ENCODE peak calls at places on chromosomes 4 and X, in five cellular contexts. X is AG04450; N is left ventricle myocardium inferior; U is cardiac muscle cell; Q is naive thymus-derived CD4-positive, alpha-beta T cell. I is an unnamed sample.

GRCh38 chrX:27953161-27953560 is 28.1 kb downstream of the DCAF8L1 start:
- DNase-seq in N (no peak), Q (no peak), X (no peak), U (no peak), I (no peak)

GRCh38 chr4:754221-755120 is 48.8 kb downstream of the PCGF3 start:
- DNase-seq in Q (no peak), N (no peak), X (no peak), U (no peak), I (no peak)

GRCh38 chr4:183633476-183634058 is 25.4 kb downstream of the RWDD4 start:
- DNase-seq in U (no peak), N (no peak), Q (no peak), X (no peak), I (no peak)

GRCh38 chr4:158644341-158644740 is 27.3 kb downstream of the C4orf46 start:
- DNase-seq in U (no peak), X (no peak), Q (no peak), N (no peak), I (no peak)

GRCh38 chr4:116110713-116111112 is 974.7 kb downstream of the TRAM1L1 start:
- DNase-seq in Q (no peak), U (no peak), X (no peak), N (no peak), I (no peak)

GRCh38 chrX:133405498-133406180 is 9.7 kb downstream of the GPC4 start:
- DNase-seq in X (no peak), Q (no peak), N (no peak), U (no peak), I (no peak)

GRCh38 chr4:4334798-4335520 is 44.9 kb downstream of the ZBTB49 start:
- DNase-seq in Q (peak), U (peak), X (no peak), N (peak), I (no peak)

GRCh38 chr4:71126719-71127118 is 133.3 kb downstream of the DCK start:
- DNase-seq in N (no peak), Q (no peak), U (no peak), X (peak), I (peak)

GRCh38 chr4:186724861-186725419 is 1.3 kb upstream of the FAT1 start:
- DNase-seq in N (no peak), U (peak), Q (no peak), X (no peak), I (no peak)

GRCh38 chr4:118850813-118851173 is 14.9 kb upstream of the SEC24D start:
- DNase-seq in Q (no peak), N (no peak), U (no peak), X (no peak), I (no peak)

GRCh38 chr4:122776916-122777315 is 44.4 kb downstream of the BBS12 start:
- DNase-seq in Q (no peak), X (no peak), N (no peak), U (no peak), I (peak)

GRCh38 chrX:17590892-17591740 is 146.2 kb upstream of the SCML1 start:
- DNase-seq in U (peak), X (no peak), Q (peak), N (peak), I (no peak)

GRCh38 chrX:40358994-40359393 is 221.8 kb upstream of the ATP6AP2 start:
- DNase-seq in N (no peak), X (no peak), Q (no peak), U (no peak), I (no peak)

GRCh38 chrX:17859609-17860178 is 1.4 kb downstream of the RAI2 start:
- DNase-seq in Q (peak), N (no peak), U (no peak), X (no peak), I (no peak)

GRCh38 chr4:165684177-165684870 is 188.7 kb upstream of the TLL1 start:
- DNase-seq in X (no peak), U (no peak), N (no peak), Q (no peak), I (peak)

GRCh38 chr4:5409980-5410618 is 298.3 kb downstream of the EVC2 start:
- DNase-seq in X (no peak), N (no peak), U (peak), Q (no peak), I (no peak)

GRCh38 chr4:140252144-140252741 is 98.3 kb upstream of the MAML3 start:
- DNase-seq in X (no peak), Q (no peak), U (no peak), N (no peak), I (no peak)

GRCh38 chrX:38282044-38282443 is 45.3 kb downstream of the RPGR start:
- DNase-seq in U (peak), X (no peak), N (peak), Q (no peak), I (no peak)

DNA sequence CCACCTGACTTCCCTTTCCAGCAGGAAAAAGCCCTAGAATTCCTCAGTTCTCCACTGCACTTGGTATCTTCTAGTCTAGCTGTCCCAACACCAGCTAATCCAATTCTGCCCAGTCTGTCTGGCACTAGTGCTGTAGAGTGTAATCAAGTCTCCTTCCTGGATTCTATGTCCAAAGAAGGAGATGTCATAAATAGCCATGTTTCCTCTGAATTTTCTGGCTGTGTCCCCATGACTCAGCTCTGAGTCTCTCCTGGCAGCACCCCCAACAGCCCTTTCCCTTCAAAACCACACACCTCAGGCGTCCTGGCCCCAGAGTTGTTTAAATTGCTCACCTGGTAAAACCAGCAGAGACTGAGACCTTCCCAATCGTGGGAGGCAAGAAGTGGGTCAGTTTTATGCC is 197.2 kb downstream of the GRXCR1 start:
- DNase-seq in X (no peak), U (no peak), N (no peak), Q (no peak), I (peak)
- H3K27ac ChIP-seq in X (no peak), U (no peak), N (no peak), Q (no peak), I (no peak)

GRCh38 chr4:29711226-29711625 is 1008.9 kb upstream of the PCDH7 start:
- DNase-seq in N (no peak), U (no peak), X (peak), Q (no peak), I (no peak)
- H3K27ac ChIP-seq in N (no peak), U (no peak), X (no peak), Q (no peak), I (no peak)

DNA sequence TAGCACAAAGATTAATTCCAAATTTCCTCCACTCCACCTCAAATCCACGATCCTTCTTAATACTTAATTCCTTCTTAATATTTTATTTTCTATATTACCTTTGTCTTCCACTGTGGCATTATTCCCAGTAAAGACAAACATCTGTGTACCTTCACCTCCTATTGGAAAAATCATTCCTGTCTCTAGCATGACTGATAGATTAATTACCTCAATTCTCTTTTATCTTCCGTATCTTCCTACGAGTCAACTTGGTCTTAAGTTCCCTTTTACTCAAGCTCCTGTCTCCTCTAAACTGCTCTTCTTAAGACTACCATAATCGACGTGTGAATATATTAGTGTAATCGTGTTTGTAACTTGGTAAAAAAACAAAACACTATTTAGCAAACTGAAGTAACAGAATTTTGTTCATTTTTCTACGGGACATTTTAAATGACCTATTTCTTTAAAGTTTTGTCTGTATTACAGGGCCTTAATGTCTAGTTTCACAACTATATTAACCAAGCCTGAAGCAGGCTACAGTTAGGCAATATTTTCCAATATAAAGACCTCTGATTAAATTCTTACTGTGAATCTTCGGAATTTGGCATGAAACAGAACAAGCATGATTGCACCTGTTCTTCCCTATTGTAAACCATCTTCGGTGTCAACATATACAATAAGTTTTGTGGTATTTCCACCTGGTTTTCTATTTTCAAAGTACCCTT is 1.1 kb upstream of the USP38 start:
- DNase-seq in X (no peak), U (no peak), Q (no peak), N (no peak), I (no peak)
- H3K27ac ChIP-seq in X (no peak), U (peak), Q (peak), N (peak), I (peak)

DNA sequence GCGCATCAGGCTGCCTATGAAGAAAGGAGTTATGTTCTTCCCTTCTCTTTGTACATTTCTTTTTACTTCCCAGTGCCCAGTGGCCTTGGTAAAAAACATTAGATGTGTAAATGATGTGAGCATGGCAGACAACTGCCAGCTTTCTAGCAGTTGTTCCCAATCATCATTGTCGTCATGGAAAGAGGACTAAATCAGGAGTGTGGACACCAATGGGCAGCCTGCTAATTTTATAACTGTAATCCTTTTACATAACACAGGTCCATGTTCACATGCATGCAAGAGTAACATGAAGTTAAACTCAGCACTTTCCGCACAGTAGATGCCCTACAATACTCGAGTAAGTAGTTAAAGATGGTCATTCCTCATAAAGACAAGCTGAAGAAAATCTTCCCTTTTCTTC is 23.3 kb upstream of the G3BP2 start:
- DNase-seq in Q (no peak), U (no peak), N (no peak), X (no peak), I (no peak)
- H3K27ac ChIP-seq in Q (peak), U (no peak), N (peak), X (no peak), I (no peak)

DNA sequence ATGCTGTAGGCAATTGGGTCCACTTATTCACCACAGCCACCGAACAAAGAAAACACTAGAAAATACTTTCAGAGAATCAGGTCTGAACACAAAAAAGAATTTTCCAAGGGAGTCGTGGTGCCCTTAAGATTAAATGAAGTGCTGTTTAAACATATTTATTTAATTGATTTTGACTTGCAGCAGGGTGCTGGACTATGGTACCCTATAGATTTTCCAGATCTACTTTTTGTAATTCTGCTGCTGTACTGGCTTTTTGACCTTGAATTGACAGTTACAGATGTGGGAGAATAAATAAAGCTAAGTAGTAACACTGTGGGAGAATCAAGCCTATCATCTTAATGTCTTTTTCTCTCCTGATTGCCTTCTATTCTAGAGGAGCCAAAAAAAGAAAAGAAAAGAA is 735.3 kb upstream of the FTHL17 start:
- DNase-seq in N (no peak), U (no peak), Q (no peak), X (no peak), I (no peak)
- H3K27ac ChIP-seq in N (no peak), U (no peak), Q (no peak), X (no peak), I (no peak)

GRCh38 chr4:75736862-75737261 is 12.5 kb downstream of the USO1 start:
- DNase-seq in N (no peak), U (no peak), Q (no peak), X (no peak), I (no peak)

GRCh38 chr4:75729836-75730235 is 5.5 kb downstream of the USO1 start:
- DNase-seq in Q (no peak), U (no peak), N (no peak), X (no peak), I (no peak)

GRCh38 chr4:75737398-75737797 is 13.0 kb downstream of the USO1 start:
- DNase-seq in N (no peak), U (peak), Q (no peak), X (no peak), I (no peak)

GRCh38 chr4:75735525-75735924 is 11.1 kb downstream of the USO1 start:
- DNase-seq in X (no peak), U (no peak), N (no peak), Q (no peak), I (no peak)

GRCh38 chr4:75733369-75733768 is 9.0 kb downstream of the USO1 start:
- DNase-seq in Q (no peak), X (no peak), U (no peak), N (no peak), I (no peak)
- H3K27ac ChIP-seq in Q (no peak), X (no peak), U (no peak), N (no peak), I (no peak)

DNA sequence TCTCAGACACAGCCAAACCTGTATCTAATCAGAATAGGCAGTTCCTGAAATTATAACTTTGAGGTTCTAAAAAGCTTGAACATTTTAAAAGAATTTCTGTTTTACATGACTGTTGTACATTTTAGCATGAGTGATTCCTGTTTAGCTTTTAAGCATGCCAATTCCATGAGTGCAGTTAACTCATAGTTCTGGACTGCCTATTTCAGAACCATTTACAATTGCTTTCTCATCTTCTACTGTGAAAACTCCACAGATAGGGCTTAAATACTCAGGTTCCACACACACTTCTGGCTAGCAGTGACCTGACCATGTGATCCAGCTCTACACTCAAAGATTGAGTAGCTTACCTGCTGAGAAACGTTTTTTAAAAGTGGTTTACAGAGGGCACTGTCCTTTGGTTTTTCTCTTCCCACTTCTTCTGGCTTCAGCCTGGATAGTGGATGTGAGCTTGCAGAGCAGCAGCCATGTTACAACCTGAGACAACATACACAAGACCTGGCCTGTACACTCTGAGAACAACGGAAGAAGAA is 280.8 kb downstream of the ANKRD50 start:
- DNase-seq in U (no peak), N (no peak), Q (no peak), X (no peak), I (no peak)
- H3K27ac ChIP-seq in U (no peak), N (no peak), Q (no peak), X (no peak), I (peak)

I was measured in epithelial cell of prostate.